ENCODE peak calls at places on chromosomes 5 and 9, in eight cellular contexts. W is esophagus squamous epithelium, D is suprapubic skin, V is lower leg skin, Z is stomach, S is transverse colon, P is Peyer's patch, U is K562. L is an unnamed sample.

GRCh38 chr5:60959156-60959555 is 14.2 kb downstream of the NDUFAF2 start:
- DNase-seq in W (no peak), D (no peak), V (no peak), Z (no peak), S (no peak), P (no peak), U (no peak), L (no peak)

GRCh38 chr9:127741831-127742434 is 6.8 kb upstream of the TOR2A start:
- DNase-seq in W (no peak), D (peak), V (peak), Z (peak), S (peak), P (peak), U (peak), L (peak)

GRCh38 chr5:95620870-95621838 is 1.3 kb downstream of the GPR150 start:
- DNase-seq in W (no peak), D (no peak), V (no peak), Z (peak), S (peak), P (peak), U (no peak), L (no peak)

GRCh38 chr5:170861855-170862766 is at the start of gene RANBP17:
- DNase-seq in W (no peak), D (peak), V (no peak), Z (peak), S (peak), P (peak), U (no peak), L (peak)

GRCh38 chr5:36305571-36306326 is 4.0 kb upstream of the RANBP3L start:
- DNase-seq in W (no peak), D (no peak), V (no peak), Z (peak), S (peak), P (no peak), U (peak), L (peak)

GRCh38 chr5:74326571-74327338 is 313.8 kb downstream of the ENC1 start:
- DNase-seq in W (no peak), D (no peak), V (peak), Z (peak), S (peak), P (no peak), U (peak), L (no peak)

GRCh38 chr5:120600639-120601038 is 136.5 kb downstream of the PRR16 start:
- DNase-seq in W (no peak), D (no peak), V (no peak), Z (no peak), S (no peak), P (no peak), U (no peak), L (no peak)

GRCh38 chr5:55306641-55307382 is 682 bp downstream of the DHX29 start:
- DNase-seq in W (no peak), D (no peak), V (no peak), Z (no peak), S (no peak), P (no peak), U (peak), L (no peak)

GRCh38 chr5:151150484-151151262 is 6.9 kb downstream of the ANXA6 start:
- DNase-seq in W (no peak), D (no peak), V (no peak), Z (peak), S (peak), P (no peak), U (no peak), L (peak)

DNA sequence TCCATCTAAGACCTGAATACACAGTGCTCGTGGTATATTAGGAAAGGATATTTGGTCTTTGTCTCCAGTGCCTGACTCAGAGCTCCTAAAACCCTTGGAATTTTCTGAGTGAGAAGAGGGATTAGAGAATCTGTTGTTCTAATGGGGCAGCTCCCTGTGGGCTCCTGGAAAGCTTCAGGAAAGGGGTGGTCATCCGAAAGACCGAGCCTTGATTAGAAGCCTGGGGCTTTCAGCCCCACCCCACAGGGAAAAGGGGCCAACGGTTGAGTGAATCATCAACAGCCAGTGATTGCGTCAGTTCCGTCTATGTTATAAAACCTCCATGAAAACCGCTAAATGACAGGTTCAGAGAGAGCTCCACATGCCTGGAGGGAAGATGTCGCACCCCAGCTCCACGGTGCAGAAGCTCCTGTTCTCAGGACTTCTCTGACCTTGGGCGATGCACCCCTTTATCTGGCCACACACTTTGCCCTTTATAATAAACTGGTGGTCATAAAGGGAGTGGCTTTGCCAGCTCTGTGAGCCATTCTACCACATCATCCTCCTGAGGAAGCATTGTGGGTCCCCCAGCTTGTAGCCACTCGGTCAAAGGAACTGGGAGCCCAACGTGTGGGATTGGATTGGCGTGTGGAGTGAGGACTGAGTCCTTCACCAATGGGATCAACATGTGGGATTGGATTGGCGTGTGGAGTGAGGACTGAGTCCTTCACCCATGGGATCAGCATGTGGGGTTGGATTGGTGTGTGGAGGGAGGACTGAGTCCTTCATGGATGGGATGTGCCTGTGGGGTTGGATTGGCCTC is 71.0 kb upstream of the ICE1 start:
- DNase-seq in W (no peak), D (no peak), V (no peak), Z (no peak), S (no peak), P (no peak), U (peak), L (no peak)
- TF ChIP-seq POLR2A in W (no peak), D (no peak), V (no peak), Z (no peak), S (no peak), P (no peak), U (no peak), L (no peak)

DNA sequence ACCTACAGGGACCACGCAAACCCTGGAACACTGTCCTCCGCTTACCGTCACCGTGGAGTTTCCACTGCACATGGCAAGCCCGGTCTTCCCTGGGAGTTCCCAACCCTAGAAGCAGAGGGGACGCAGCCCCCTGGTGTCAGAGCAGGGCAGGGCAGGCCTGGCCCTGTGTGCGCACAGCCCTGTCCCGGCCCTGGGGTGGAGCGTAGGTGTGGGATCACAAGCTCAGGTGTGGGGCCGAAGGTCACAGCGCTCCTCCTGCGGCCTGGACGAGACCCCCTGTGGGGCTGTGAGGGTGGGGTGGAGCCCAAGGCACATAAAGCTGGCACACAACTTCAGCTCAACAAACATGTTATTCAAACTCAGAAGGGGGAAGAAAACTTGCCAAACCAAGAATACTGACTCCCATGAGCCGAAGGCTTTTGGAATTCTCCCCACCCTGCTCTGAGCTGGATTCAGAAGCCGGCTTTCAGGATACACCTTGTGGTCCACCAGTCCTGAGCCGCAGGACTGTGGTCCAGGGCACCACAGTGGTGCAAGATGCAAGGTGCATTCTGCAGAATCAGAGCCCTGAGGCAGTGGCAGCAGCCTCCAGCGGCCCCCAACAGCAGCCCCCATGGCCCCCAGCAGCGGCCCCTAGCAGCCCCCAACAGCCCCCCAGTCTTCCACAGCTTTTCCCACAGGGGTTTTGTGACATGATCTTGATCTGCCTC is 11.8 kb upstream of the EXOC3 start:
- DNase-seq in W (no peak), D (no peak), V (no peak), Z (peak), S (peak), P (peak), U (peak), L (no peak)
- TF ChIP-seq POLR2A in W (no peak), D (no peak), V (no peak), Z (no peak), S (no peak), P (no peak), U (no peak), L (no peak)

GRCh38 chr5:134539732-134540131 is 14.3 kb downstream of the JADE2 start:
- DNase-seq in W (no peak), D (no peak), V (no peak), Z (no peak), S (no peak), P (no peak), U (no peak), L (no peak)

GRCh38 chr5:134543820-134544692 is 18.6 kb downstream of the JADE2 start:
- DNase-seq in W (no peak), D (no peak), V (no peak), Z (no peak), S (peak), P (no peak), U (no peak), L (no peak)

GRCh38 chr5:134538296-134538695 is 12.8 kb downstream of the JADE2 start:
- DNase-seq in W (no peak), D (no peak), V (no peak), Z (no peak), S (no peak), P (no peak), U (peak), L (no peak)

GRCh38 chr5:134541736-134542376 is 16.4 kb downstream of the JADE2 start:
- DNase-seq in W (no peak), D (no peak), V (no peak), Z (peak), S (peak), P (no peak), U (peak), L (peak)

GRCh38 chr5:134540747-134541733 is 15.6 kb downstream of the JADE2 start:
- DNase-seq in W (no peak), D (no peak), V (no peak), Z (no peak), S (no peak), P (no peak), U (no peak), L (no peak)
- TF ChIP-seq POLR2A in W (no peak), D (no peak), V (no peak), Z (no peak), S (no peak), P (no peak), U (no peak), L (no peak)

GRCh38 chr9:4831119-4831518 is 38.4 kb downstream of the RCL1 start:
- DNase-seq in W (no peak), D (no peak), V (no peak), Z (no peak), S (no peak), P (no peak), U (no peak), L (no peak)

GRCh38 chr9:4830699-4831098 is 38.0 kb downstream of the RCL1 start:
- DNase-seq in W (no peak), D (no peak), V (no peak), Z (no peak), S (no peak), P (no peak), U (no peak), L (no peak)

GRCh38 chr9:4831944-4832343 is 39.2 kb downstream of the RCL1 start:
- DNase-seq in W (no peak), D (no peak), V (no peak), Z (no peak), S (no peak), P (no peak), U (peak), L (no peak)

GRCh38 chr9:4833781-4834560 is 41.2 kb downstream of the RCL1 start:
- DNase-seq in W (no peak), D (no peak), V (no peak), Z (no peak), S (no peak), P (no peak), U (no peak), L (no peak)

DNA sequence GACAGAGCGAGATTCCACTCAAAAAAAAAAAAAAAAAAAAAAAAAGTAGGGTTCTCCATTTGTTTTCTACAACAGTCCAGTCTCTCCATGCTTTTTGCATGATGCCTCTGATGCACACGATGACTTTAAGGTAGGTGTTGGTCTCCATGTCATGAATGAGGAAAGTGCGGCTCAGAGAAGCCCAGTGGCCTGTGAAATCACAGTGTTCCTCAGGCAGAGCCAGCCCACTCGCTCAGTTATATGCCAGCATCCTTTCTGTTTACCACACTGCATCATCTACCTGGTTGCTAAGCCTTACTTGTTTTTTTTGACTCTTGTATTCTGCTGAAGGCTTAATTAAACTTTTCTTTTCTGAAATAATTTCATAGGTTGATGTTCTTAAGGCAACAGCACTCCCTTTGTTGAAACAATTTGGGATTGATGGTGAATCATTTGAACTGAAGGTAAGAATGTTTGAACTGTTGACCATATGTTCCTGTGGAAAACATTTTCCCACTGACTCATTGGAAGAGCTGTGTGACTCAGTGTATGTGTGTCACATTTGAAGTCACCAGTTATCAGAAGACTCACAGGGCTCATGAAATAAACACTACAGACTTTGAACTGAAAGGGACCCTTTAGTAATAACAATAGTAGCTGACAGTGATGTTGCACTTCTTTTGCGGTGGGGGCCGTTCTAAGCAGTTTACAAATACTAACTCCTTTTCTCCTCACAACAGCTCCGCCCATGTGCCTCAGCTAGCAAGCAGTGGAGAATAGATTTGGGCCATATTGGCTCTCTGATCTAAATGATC is 40.2 kb downstream of the RCL1 start:
- DNase-seq in W (no peak), D (no peak), V (no peak), Z (no peak), S (no peak), P (no peak), U (peak), L (no peak)
- TF ChIP-seq POLR2A in W (no peak), D (no peak), V (no peak), Z (no peak), S (no peak), P (no peak), U (no peak), L (no peak)

DNA sequence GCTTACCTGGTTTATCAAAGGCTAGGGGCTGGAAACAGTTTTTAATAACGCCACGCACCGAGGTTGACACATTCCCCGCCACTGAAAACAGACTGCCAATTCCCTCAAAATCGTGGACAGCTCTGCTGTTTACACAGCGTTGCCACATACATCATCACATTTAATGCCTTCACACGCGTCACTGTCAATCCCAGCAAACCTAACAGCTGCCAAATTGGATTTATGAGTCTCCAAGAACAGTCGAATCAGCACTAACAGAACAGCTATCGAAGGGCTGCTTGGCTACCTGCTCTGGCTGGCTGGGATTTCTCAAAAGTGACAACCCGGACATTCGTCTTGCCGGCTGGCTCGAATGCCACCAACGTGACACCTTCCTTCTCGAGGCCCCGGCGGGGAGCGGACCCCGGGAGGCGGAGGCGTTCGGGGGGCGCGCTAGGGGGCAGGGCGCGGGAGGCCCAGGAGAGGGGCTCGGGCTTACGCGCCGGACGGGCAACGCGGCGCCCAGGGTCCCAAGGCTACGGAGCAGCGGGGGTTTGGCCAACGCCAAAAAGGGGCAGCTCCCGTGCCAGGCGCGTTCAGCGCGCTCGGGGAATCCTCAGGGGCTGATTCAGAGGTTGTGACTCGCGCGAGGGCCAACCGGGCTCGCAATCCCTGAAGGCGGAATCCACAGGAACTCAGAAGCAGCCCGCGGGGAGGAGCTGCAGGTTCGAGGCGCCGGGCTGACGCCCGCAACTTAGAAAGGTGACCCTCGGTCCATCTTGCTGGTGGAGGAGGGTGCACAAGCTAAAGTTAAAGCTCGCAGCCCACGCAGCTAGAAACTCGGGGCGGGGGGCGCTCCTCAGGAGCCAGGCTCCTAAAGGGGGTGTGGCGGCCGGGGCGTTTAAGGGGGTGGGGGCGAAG is 1.2 kb downstream of the CDC14B start:
- DNase-seq in W (no peak), D (peak), V (peak), Z (peak), S (peak), P (peak), U (no peak), L (peak)
- TF ChIP-seq POLR2A in W (no peak), D (no peak), V (no peak), Z (no peak), S (no peak), P (peak), U (no peak), L (no peak)

DNA sequence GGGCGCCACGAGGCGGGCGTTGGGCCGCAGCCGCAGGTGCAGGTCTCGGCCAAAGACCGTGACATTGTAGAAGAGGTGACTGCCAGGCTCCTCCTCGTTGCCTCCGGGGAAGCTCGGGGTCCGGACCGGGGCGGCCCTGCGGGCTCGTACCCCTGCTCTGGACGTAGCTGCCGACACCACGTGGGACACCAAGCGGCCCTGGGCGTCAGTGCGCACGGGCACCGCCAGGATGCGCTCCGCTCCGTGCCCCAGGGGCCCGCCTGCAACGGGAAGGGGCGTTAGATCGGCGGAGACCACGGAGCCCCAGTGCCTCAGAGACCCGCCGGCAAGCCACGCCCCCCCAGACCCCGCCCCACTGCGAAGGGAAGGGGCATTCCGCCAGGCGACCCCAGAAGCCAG is 1.4 kb downstream of the ADAMTS2 start:
- DNase-seq in W (no peak), D (no peak), V (no peak), Z (no peak), S (peak), P (no peak), U (no peak), L (peak)
- TF ChIP-seq POLR2A in W (no peak), D (no peak), V (no peak), Z (no peak), S (no peak), P (no peak), U (no peak), L (no peak)

GRCh38 chr9:33162721-33163311 is 4.3 kb downstream of the B4GALT1 start:
- DNase-seq in W (no peak), D (peak), V (peak), Z (peak), S (peak), P (no peak), U (no peak), L (peak)
- TF ChIP-seq POLR2A in W (peak), D (no peak), V (no peak), Z (no peak), S (no peak), P (peak), U (no peak), L (peak)

L was measured in ovary.